ENCODE peak calls at places on chromosomes 3 and 15, in four cellular contexts. One of them, this sample, is unnamed.

GRCh38 chr3:46017720-46018119 is 9.6 kb downstream of the XCR1 start:
- DNase-seq in HepG2: no peak
- DNase-seq in GM12878: no peak
- DNase-seq in SK-N-SH: no peak
- DNase-seq in this sample: no peak

GRCh38 chr15:66780172-66780972 is 78.3 kb downstream of the SMAD6 start:
- DNase-seq in HepG2: no peak
- DNase-seq in GM12878: no peak
- DNase-seq in SK-N-SH: no peak
- DNase-seq in this sample: no peak

GRCh38 chr15:50055333-50056278 is 63.4 kb downstream of the ATP8B4 start:
- DNase-seq in HepG2: no peak
- DNase-seq in GM12878: no peak
- DNase-seq in SK-N-SH: no peak
- DNase-seq in this sample: no peak

GRCh38 chr3:71708478-71709098 is 16.6 kb downstream of the EIF4E3 start:
- DNase-seq in HepG2: no peak
- DNase-seq in GM12878: no peak
- DNase-seq in SK-N-SH: no peak
- DNase-seq in this sample: no peak

GRCh38 chr15:25435474-25436243 is 3.2 kb downstream of the UBE3A start:
- DNase-seq in HepG2: no peak
- DNase-seq in GM12878: no peak
- DNase-seq in SK-N-SH: no peak
- DNase-seq in this sample: no peak

GRCh38 chr3:65793495-65794200 is 245.1 kb downstream of the MAGI1 start:
- DNase-seq in HepG2: no peak
- DNase-seq in GM12878: no peak
- DNase-seq in SK-N-SH: no peak
- DNase-seq in this sample: no peak

GRCh38 chr3:154338008-154338407 is 13.7 kb upstream of the DHX36 start:
- DNase-seq in HepG2: no peak
- DNase-seq in GM12878: no peak
- DNase-seq in SK-N-SH: no peak
- DNase-seq in this sample: no peak

GRCh38 chr15:96052572-96053038 is 277.9 kb upstream of the NR2F2 start:
- DNase-seq in HepG2: no peak
- DNase-seq in GM12878: no peak
- DNase-seq in SK-N-SH: no peak
- DNase-seq in this sample: no peak

GRCh38 chr3:62032738-62033137 is 340.6 kb downstream of the FEZF2 start:
- DNase-seq in HepG2: no peak
- DNase-seq in GM12878: no peak
- DNase-seq in SK-N-SH: peak; percentile 6
- DNase-seq in this sample: no peak

GRCh38 chr15:29470794-29471193 is 201.2 kb upstream of the NSMCE3 start:
- DNase-seq in HepG2: no peak
- DNase-seq in GM12878: no peak
- DNase-seq in SK-N-SH: no peak
- DNase-seq in this sample: no peak

GRCh38 chr3:53591646-53592045 is 97.2 kb downstream of the CACNA1D start:
- DNase-seq in HepG2: no peak
- DNase-seq in GM12878: no peak
- DNase-seq in SK-N-SH: no peak
- DNase-seq in this sample: no peak

GRCh38 chr3:193816656-193817311 is 223.8 kb downstream of the OPA1 start:
- DNase-seq in HepG2: no peak
- DNase-seq in GM12878: no peak
- DNase-seq in SK-N-SH: peak; percentile 67
- DNase-seq in this sample: peak; percentile 10

GRCh38 chr3:158539414-158540014 is 31.5 kb upstream of the MLF1 start:
- DNase-seq in HepG2: peak; percentile 46
- DNase-seq in GM12878: no peak
- DNase-seq in SK-N-SH: peak; percentile 27
- DNase-seq in this sample: peak; percentile 21

GRCh38 chr3:147099076-147099475 is 307.3 kb downstream of the ZIC4 start:
- DNase-seq in HepG2: no peak
- DNase-seq in GM12878: no peak
- DNase-seq in SK-N-SH: no peak
- DNase-seq in this sample: no peak

GRCh38 chr3:42905740-42906084 is 230 bp upstream of the ZNF662 start:
- DNase-seq in HepG2: no peak
- DNase-seq in GM12878: no peak
- DNase-seq in SK-N-SH: no peak
- DNase-seq in this sample: no peak

GRCh38 chr3:6821411-6821810 is 39.5 kb upstream of the GRM7 start:
- DNase-seq in HepG2: no peak
- DNase-seq in GM12878: no peak
- DNase-seq in SK-N-SH: no peak
- DNase-seq in this sample: no peak

GRCh38 chr3:170323371-170323770 is 34.1 kb upstream of the SKIL start:
- DNase-seq in HepG2: peak; percentile 28
- DNase-seq in GM12878: no peak
- DNase-seq in SK-N-SH: no peak
- DNase-seq in this sample: no peak

GRCh38 chr3:150543128-150543527 is 3.2 kb downstream of the SERP1 start:
- DNase-seq in HepG2: no peak
- DNase-seq in GM12878: no peak
- DNase-seq in SK-N-SH: no peak
- DNase-seq in this sample: no peak

GRCh38 chr3:24253336-24253735 is 241.3 kb downstream of the THRB start:
- DNase-seq in HepG2: peak; percentile 54
- DNase-seq in GM12878: no peak
- DNase-seq in SK-N-SH: no peak
- DNase-seq in this sample: no peak

GRCh38 chr3:54608041-54608440 is 319.8 kb downstream of the LRTM1 start:
- DNase-seq in HepG2: no peak
- DNase-seq in GM12878: no peak
- DNase-seq in SK-N-SH: no peak
- DNase-seq in this sample: no peak

GRCh38 chr3:115151921-115152320 is 4.8 kb upstream of the ZBTB20 start:
- DNase-seq in HepG2: no peak
- DNase-seq in GM12878: no peak
- DNase-seq in SK-N-SH: no peak
- DNase-seq in this sample: no peak

GRCh38 chr3:39291903-39292329 is 12.1 kb upstream of the CX3CR1 start:
- DNase-seq in HepG2: peak; percentile 50
- DNase-seq in GM12878: no peak
- DNase-seq in SK-N-SH: peak; percentile 76
- DNase-seq in this sample: peak; percentile 80

GRCh38 chr15:97759363-97759762 is 201.1 kb upstream of the ARRDC4 start:
- DNase-seq in HepG2: no peak
- DNase-seq in GM12878: no peak
- DNase-seq in SK-N-SH: no peak
- DNase-seq in this sample: no peak

GRCh38 chr3:308597-309321 is 112.2 kb downstream of the CHL1 start:
- DNase-seq in HepG2: no peak
- DNase-seq in GM12878: no peak
- DNase-seq in SK-N-SH: no peak
- DNase-seq in this sample: no peak

DNA sequence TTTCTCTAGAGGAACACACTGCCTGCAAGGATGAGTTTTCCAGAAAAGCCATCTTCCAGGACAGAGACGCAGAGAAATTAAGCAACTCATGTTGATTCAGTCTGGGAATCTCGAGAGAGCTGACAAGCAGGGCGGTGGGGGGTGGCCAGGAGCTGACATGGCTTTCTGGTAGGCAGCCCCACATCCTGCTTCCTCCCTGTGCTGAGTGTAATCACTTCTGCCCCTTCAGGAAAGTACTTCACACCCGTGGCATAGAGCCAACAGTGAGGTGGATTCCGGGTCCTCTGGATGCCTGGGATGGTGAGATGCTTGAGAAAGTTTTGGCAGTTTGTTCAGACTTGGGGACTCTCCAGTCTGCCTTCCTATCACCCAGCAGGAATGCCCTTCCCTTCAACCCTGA is 221.1 kb downstream of the SLCO3A1 start:
- DNase-seq in HepG2: no peak
- DNase-seq in GM12878: no peak
- DNase-seq in SK-N-SH: no peak
- DNase-seq in this sample: no peak
- TF ChIP-seq FOXM1 in HepG2: no peak
- TF ChIP-seq FOXM1 in GM12878: no peak
- TF ChIP-seq FOXM1 in SK-N-SH: no peak
- TF ChIP-seq FOXM1 in this sample: no peak

DNA sequence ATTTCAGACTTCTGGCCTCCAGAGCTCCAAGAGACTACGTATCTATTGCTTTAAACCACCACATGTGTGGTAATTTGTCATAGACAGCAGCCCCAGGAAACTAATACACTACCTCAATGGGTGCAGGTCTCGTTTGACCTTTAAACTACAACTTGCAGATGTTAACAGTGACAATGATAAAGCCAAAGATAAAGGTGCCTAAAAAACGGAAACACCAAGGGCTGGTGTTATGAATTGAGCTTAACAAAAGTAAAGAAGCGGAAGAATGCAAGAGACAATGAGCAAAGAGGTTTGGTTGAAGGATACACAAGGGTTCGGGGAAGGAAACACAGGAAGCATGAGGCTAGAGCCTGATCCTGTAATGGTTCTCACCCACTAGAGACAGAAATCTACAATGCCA is 50.8 kb downstream of the RFTN1 start:
- DNase-seq in HepG2: no peak
- DNase-seq in GM12878: no peak
- DNase-seq in SK-N-SH: no peak
- DNase-seq in this sample: no peak
- TF ChIP-seq FOXM1 in HepG2: no peak
- TF ChIP-seq FOXM1 in GM12878: no peak
- TF ChIP-seq FOXM1 in SK-N-SH: no peak
- TF ChIP-seq FOXM1 in this sample: no peak

DNA sequence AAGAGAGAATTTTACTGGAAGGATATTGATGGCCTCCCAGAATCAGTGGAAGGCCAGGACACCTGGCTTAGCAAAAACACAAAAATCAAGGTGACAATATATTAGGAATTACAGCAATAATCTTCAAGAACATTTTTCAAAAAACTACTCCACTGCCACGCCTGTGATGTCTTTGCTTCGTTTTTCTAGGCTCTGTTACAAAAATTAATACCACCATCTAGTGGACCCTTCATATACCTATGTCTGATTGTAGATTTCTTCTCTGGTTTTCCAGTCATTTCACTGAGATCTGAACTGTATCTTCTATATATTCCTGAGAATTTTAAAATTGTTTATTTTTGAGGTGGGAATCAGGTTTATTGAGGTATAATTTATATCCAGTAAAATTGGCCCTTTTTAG is 5.6 kb upstream of the SLC33A1 start:
- DNase-seq in HepG2: peak; percentile 44
- DNase-seq in GM12878: no peak
- DNase-seq in SK-N-SH: peak; percentile 36
- DNase-seq in this sample: no peak
- TF ChIP-seq FOXM1 in HepG2: no peak
- TF ChIP-seq FOXM1 in GM12878: no peak
- TF ChIP-seq FOXM1 in SK-N-SH: no peak
- TF ChIP-seq FOXM1 in this sample: no peak

DNA sequence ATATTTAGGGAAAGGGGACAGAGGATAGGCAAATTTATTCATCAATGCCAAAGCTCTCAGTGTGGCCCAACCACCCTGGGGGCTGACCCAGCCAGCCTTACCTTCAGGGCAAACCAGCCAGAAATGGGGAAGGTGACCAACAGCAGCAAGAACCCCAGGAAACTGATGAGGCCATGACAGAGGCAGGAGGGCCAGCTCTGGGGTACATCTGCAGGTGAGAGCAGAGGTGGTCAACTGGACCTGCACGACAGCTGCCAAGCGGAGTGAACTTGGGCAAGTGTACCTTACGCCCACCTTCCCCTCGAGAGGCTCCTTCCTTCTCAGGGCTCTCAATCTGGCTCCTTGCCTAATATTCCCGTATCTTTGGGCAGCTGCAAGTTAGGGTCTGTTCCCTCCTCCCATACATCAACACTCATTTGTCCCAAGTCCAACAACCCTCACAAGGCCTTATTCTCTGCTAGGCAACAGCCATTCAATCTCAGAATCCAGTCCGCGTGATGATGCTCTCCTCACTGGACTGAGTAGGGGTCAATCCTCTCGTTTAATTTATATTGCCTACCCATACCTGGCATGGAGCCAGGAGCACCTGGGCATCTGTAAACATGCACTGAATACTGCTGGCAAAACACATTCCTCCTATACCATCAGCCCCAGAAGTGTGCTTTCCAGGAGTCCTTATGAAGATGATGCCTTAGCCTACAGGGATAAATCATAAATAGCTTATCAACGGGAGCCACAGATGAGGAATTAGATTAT is 1.7 kb downstream of the STOML1 start:
- DNase-seq in HepG2: no peak
- DNase-seq in GM12878: no peak
- DNase-seq in SK-N-SH: no peak
- DNase-seq in this sample: no peak
- TF ChIP-seq FOXM1 in HepG2: no peak
- TF ChIP-seq FOXM1 in GM12878: no peak
- TF ChIP-seq FOXM1 in SK-N-SH: no peak
- TF ChIP-seq FOXM1 in this sample: no peak

GRCh38 chr15:77602800-77603199 is 29.9 kb downstream of the LINGO1 start:
- DNase-seq in HepG2: no peak
- DNase-seq in GM12878: no peak
- DNase-seq in SK-N-SH: no peak
- DNase-seq in this sample: no peak

GRCh38 chr15:77599357-77599756 is 33.4 kb downstream of the LINGO1 start:
- DNase-seq in HepG2: no peak
- DNase-seq in GM12878: no peak
- DNase-seq in SK-N-SH: no peak
- DNase-seq in this sample: no peak

GRCh38 chr15:77596821-77597803 is 35.6 kb downstream of the LINGO1 start:
- DNase-seq in HepG2: no peak
- DNase-seq in GM12878: no peak
- DNase-seq in SK-N-SH: no peak
- DNase-seq in this sample: no peak

GRCh38 chr15:77597804-77598453 is 34.8 kb downstream of the LINGO1 start:
- DNase-seq in HepG2: no peak
- DNase-seq in GM12878: no peak
- DNase-seq in SK-N-SH: no peak
- DNase-seq in this sample: no peak

DNA sequence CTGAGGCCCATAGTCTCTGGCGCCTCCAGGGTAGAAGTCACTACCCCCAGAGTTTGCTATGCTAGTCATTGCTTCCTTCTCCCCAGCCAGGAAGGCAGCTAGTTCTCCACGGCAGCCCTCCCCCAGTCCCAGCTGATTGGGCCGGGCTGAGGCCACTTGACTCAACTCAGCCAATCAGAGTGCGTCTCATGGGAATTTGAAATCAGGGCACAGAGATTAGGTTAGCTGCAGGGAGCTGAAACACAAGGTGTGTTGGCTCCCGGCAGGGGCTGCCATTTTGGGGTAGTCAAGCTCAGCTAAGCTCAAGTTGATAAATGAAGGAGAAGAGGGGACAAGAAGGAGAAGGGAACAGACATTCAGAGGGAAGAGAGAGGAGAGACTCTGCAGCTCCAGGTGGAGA is 32.8 kb downstream of the LINGO1 start:
- DNase-seq in HepG2: peak; percentile 20
- DNase-seq in GM12878: no peak
- DNase-seq in SK-N-SH: peak; percentile 68
- DNase-seq in this sample: peak; percentile 79
- TF ChIP-seq FOXM1 in HepG2: no peak
- TF ChIP-seq FOXM1 in GM12878: no peak
- TF ChIP-seq FOXM1 in SK-N-SH: no peak
- TF ChIP-seq FOXM1 in this sample: no peak